ENCODE peak calls at places on chromosomes 7 and 10, in eight cellular contexts. L is nephron progenitor cell, X is fibroblast of pulmonary artery, I is Peyer's patch, R is AG04449, J is AG09319, Y is uterus, B is GM20000. U is an unnamed sample.

GRCh38 chr10:124701881-124702656 is 42.1 kb downstream of the FAM53B start:
- DNase-seq in L (no peak), X (peak), I (no peak), R (no peak), J (no peak), Y (peak), B (no peak), U (no peak)

GRCh38 chr10:95397747-95398146 is 106.9 kb upstream of the PDLIM1 start:
- DNase-seq in L (no peak), X (no peak), I (no peak), R (no peak), J (no peak), Y (no peak), B (no peak), U (no peak)

GRCh38 chr7:131385039-131385605 is 57.4 kb downstream of the MKLN1 start:
- DNase-seq in L (no peak), X (peak), I (no peak), R (no peak), J (no peak), Y (no peak), B (no peak), U (no peak)

GRCh38 chr10:96998329-96998888 is 166.3 kb downstream of the LCOR start:
- DNase-seq in L (no peak), X (peak), I (no peak), R (no peak), J (no peak), Y (no peak), B (no peak), U (peak)

GRCh38 chr7:2134740-2135139 is 98.0 kb downstream of the MAD1L1 start:
- DNase-seq in L (no peak), X (no peak), I (no peak), R (no peak), J (no peak), Y (no peak), B (no peak), U (no peak)

GRCh38 chr10:59006511-59007306 is 169.7 kb upstream of the PHYHIPL start:
- DNase-seq in L (no peak), X (peak), I (no peak), R (no peak), J (peak), Y (peak), B (no peak), U (no peak)

GRCh38 chr10:99834410-99834809 is 52.0 kb downstream of the ABCC2 start:
- DNase-seq in L (no peak), X (peak), I (no peak), R (peak), J (peak), Y (no peak), B (no peak), U (no peak)

GRCh38 chr10:126669188-126669587 is 1.3 kb downstream of the C10orf90 start:
- DNase-seq in L (no peak), X (no peak), I (no peak), R (no peak), J (no peak), Y (no peak), B (no peak), U (peak)

GRCh38 chr10:11835704-11836103 is 12.5 kb downstream of the PROSER2 start:
- DNase-seq in L (no peak), X (no peak), I (no peak), R (no peak), J (no peak), Y (no peak), B (no peak), U (no peak)

GRCh38 chr7:116525913-116526857 is 1.3 kb downstream of the CAV1 start:
- DNase-seq in L (peak), X (peak), I (peak), R (no peak), J (peak), Y (peak), B (peak), U (peak)

GRCh38 chr7:114345494-114345893 is 69.1 kb upstream of the FOXP2 start:
- DNase-seq in L (no peak), X (peak), I (no peak), R (no peak), J (no peak), Y (no peak), B (no peak), U (no peak)

GRCh38 chr10:69800109-69800508 is 1.6 kb upstream of the COL13A1 start:
- DNase-seq in L (peak), X (peak), I (peak), R (peak), J (no peak), Y (no peak), B (peak), U (no peak)

DNA sequence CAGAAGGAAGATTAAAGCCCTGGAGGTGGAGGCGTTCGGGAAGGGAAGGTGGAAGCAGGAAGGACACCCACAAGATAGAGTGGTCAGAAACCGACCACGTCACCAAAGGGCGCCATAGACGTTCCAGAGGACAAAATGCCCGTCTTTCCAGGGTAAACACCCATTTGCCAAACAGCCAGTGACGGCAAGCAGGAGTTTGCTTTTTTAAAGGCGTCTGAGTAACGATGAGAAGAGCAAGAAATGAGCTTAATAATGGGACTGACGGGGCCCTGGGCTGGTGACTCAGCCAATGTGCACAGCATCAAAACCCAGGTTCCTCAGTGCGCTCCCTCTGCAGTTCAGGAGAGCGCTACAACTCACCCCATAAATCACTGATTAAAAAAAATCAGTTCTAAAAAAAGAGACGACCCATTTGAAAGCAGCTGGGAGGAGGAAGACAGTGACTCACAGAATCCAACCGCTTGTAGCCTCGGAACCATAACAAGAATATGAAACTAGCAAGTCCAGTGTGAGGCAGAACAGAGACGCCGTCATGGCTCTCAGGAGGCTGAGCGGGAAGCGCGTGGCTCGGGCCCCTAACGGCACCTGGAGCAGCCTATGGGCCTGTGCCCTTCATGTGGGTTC is 5.9 kb downstream of the DIP2C start:
- DNase-seq in L (no peak), X (peak), I (no peak), R (peak), J (peak), Y (peak), B (no peak), U (peak)
- TF ChIP-seq CTCF in L (no peak), X (no peak), I (no peak), R (no peak), J (peak), Y (no peak), B (no peak), U (no peak)

DNA sequence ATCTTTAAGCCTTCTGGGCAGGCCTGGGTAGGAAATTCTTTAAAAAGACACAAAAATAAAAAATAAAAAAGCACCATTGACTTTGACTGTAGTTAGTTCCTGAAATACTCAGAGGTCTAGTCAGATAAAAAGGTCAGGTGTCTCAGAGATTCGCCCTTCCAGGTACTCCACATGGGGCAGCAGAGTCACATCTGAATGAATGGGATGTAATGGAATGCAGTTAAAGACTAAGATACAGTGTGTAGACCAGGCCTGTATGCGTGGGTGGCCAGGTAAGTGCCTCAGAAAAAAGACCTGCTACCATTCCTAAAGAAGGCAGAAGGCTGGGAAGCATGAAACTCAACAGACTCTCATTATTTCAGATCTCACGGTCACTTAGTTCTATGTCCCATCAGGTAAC is 68.6 kb upstream of the SEM1 start:
- DNase-seq in L (no peak), X (no peak), I (no peak), R (no peak), J (no peak), Y (no peak), B (no peak), U (no peak)
- TF ChIP-seq CTCF in L (no peak), X (no peak), I (no peak), R (no peak), J (no peak), Y (no peak), B (no peak), U (no peak)

GRCh38 chr10:102102421-102102820 is 17.7 kb downstream of the LDB1 start:
- DNase-seq in L (no peak), X (no peak), I (no peak), R (no peak), J (no peak), Y (no peak), B (no peak), U (no peak)

GRCh38 chr10:102096449-102096848 is 23.7 kb downstream of the LDB1 start:
- DNase-seq in L (no peak), X (no peak), I (no peak), R (no peak), J (no peak), Y (no peak), B (no peak), U (no peak)

DNA sequence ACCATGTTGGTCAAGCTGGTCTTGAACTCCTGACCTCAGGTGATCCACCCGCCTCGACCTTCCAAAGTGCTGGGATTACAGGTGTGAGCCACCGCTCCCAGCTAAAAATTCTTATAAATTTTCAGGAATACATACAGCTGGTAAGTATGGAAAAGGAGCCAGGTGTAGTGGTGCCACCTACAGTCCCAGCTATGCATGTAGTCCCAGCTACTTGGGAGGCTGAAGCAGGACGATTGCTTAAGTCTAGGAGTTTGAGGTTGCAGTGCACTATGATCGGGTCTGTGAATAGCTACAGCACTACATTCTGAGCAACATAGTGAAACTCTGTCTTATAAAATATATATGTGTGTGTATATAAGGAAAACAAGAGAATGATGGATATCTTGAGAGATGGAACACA is 19.0 kb downstream of the LDB1 start:
- DNase-seq in L (no peak), X (no peak), I (no peak), R (no peak), J (no peak), Y (no peak), B (no peak), U (no peak)
- TF ChIP-seq CTCF in L (no peak), X (no peak), I (no peak), R (no peak), J (no peak), Y (no peak), B (no peak), U (no peak)

GRCh38 chr10:132336064-132336746 is 4.2 kb downstream of the LRRC27 start:
- DNase-seq in L (no peak), X (peak), I (no peak), R (no peak), J (no peak), Y (no peak), B (no peak), U (no peak)
- TF ChIP-seq CTCF in L (no peak), X (no peak), I (no peak), R (no peak), J (no peak), Y (no peak), B (no peak), U (no peak)

GRCh38 chr10:77974396-77975074 is 48.0 kb upstream of the DLG5 start:
- DNase-seq in L (peak), X (peak), I (no peak), R (no peak), J (no peak), Y (no peak), B (no peak), U (no peak)
- TF ChIP-seq CTCF in L (peak), X (peak), I (no peak), R (peak), J (peak), Y (peak), B (no peak), U (no peak)

GRCh38 chr7:24821045-24821853 is 64.0 kb upstream of the GSDME start:
- DNase-seq in L (no peak), X (peak), I (peak), R (no peak), J (no peak), Y (peak), B (peak), U (no peak)
- TF ChIP-seq CTCF in L (no peak), X (peak), I (peak), R (peak), J (peak), Y (no peak), B (no peak), U (no peak)

GRCh38 chr7:82114237-82114636 is 329.3 kb downstream of the CACNA2D1 start:
- DNase-seq in L (no peak), X (no peak), I (no peak), R (no peak), J (no peak), Y (no peak), B (no peak), U (no peak)
- TF ChIP-seq CTCF in L (no peak), X (no peak), I (no peak), R (no peak), J (no peak), Y (no peak), B (no peak), U (no peak)

DNA sequence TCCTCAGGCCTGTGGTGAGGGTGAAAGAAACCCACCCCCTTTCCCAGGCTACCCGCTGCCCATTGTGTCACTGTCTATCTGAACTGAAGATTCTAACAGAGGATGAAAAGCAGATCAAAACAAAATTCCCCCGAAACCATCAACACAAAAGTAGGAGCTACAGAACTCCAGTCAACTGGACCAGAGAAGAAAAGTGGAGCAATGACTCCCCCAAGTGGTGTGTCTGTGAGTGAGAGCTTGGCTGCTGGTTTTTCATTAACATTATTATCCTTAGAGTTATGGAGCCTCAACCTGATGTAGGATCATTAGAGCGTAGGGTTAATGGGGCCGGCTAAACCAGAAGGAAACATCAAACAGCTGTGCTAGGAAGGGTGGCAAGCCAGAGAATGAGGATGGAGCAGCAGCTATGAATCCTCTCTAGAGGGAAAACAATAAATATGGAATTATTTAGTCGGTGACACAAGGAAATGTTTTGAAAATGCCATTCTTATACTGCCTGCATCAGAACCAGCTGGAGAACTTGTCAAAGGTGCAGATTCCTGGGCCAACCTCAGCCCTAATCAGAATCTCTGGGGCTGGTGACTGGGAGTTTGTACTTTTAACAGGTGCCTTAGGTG is 38.3 kb downstream of the AKR1B1 start:
- DNase-seq in L (peak), X (peak), I (peak), R (no peak), J (peak), Y (no peak), B (peak), U (no peak)
- TF ChIP-seq CTCF in L (peak), X (peak), I (no peak), R (peak), J (peak), Y (peak), B (peak), U (no peak)

U was measured in vagina.